ENCODE peak calls at places on chromosomes 12 and 14, in six cellular contexts. Q is CMK, J is right lobe of liver, F is RKO, Z is NB4, E is neuronal stem cell. D is an unnamed sample.

GRCh38 chr14:68711551-68712437 is 81.1 kb downstream of the ZFP36L1 start:
- DNase-seq in J (no peak), F (no peak), Q (no peak), E (no peak), Z (no peak), D (no peak)

GRCh38 chr12:129371268-129371667 is 518.0 kb downstream of the GLT1D1 start:
- DNase-seq in Q (no peak), E (no peak), F (no peak), Z (no peak), J (no peak), D (no peak)

GRCh38 chr14:54610051-54610977 is 43.4 kb downstream of the SAMD4A start:
- DNase-seq in J (no peak), F (no peak), Z (no peak), E (no peak), Q (no peak), D (no peak)

GRCh38 chr14:89284368-89285058 is 132.5 kb downstream of the FOXN3 start:
- DNase-seq in J (peak; percentile 27), E (no peak), F (no peak), Q (no peak), Z (no peak), D (no peak)

GRCh38 chr14:54529811-54530210 is 20.1 kb downstream of the CGRRF1 start:
- DNase-seq in Q (no peak), E (no peak), J (no peak), F (peak; percentile 41), Z (no peak), D (no peak)

GRCh38 chr12:119296535-119296934 is 38.0 kb upstream of the CCDC60 start:
- DNase-seq in F (no peak), J (no peak), Q (no peak), E (no peak), Z (no peak), D (no peak)

GRCh38 chr14:75363570-75364227 is 64.1 kb upstream of the JDP2 start:
- DNase-seq in Q (no peak), E (no peak), Z (no peak), F (no peak), J (peak; percentile 2), D (no peak)

GRCh38 chr12:120936197-120936596 is 32.0 kb upstream of the SPPL3 start:
- DNase-seq in Z (peak; percentile 48), F (no peak), Q (no peak), E (no peak), J (no peak), D (no peak)

GRCh38 chr12:89225401-89225800 is 126.9 kb downstream of the DUSP6 start:
- DNase-seq in F (peak; percentile 82), Q (no peak), J (no peak), Z (peak; percentile 57), E (no peak), D (peak; percentile 69)